ENCODE peak calls at places on chromosome 9, in eight cellular contexts. P is GM12865, G is GM10248, T is ascending aorta, S is mucosa of descending colon, U is BE2C, Y is H9, O is Panc1. F is an unnamed sample.

GRCh38 chr9:114155967-114156294 is 594 bp downstream of the COL27A1 start:
- DNase-seq in O (no peak), S (no peak), Y (no peak), G (no peak), T (no peak), P (no peak), U (no peak), F (no peak)

GRCh38 chr9:107613314-107613713 is 123.7 kb upstream of the KLF4 start:
- DNase-seq in G (no peak), P (no peak), U (no peak), T (no peak), O (no peak), Y (no peak), S (peak), F (no peak)

GRCh38 chr9:11141357-11141756 is 528.6 kb upstream of the PTPRD start:
- DNase-seq in S (no peak), O (no peak), G (no peak), Y (no peak), U (no peak), P (no peak), T (no peak), F (no peak)

GRCh38 chr9:21031091-21031817 is at the start of gene HACD4:
- DNase-seq in U (no peak), S (peak), Y (peak), G (peak), T (peak), O (no peak), P (peak), F (no peak)

GRCh38 chr9:122131401-122131921 is 28.1 kb downstream of the NDUFA8 start:
- DNase-seq in G (no peak), U (peak), Y (peak), P (no peak), O (no peak), S (no peak), T (peak), F (no peak)

GRCh38 chr9:32431940-32432555 is 47.6 kb downstream of the ACO1 start:
- DNase-seq in S (peak), T (peak), O (no peak), Y (peak), P (peak), G (peak), U (peak), F (no peak)

GRCh38 chr9:5671711-5672353 is 42.9 kb downstream of the RIC1 start:
- DNase-seq in U (no peak), P (peak), Y (no peak), O (no peak), S (peak), G (no peak), T (no peak), F (no peak)

GRCh38 chr9:20001058-20001457 is 212.2 kb upstream of the SLC24A2 start:
- DNase-seq in T (no peak), Y (no peak), O (no peak), G (no peak), P (no peak), U (no peak), S (no peak), F (no peak)

GRCh38 chr9:126299706-126300276 is 26.8 kb upstream of the MVB12B start:
- DNase-seq in O (no peak), U (no peak), P (no peak), G (no peak), S (peak), Y (no peak), T (peak), F (no peak)

GRCh38 chr9:126696091-126696763 is 82.5 kb downstream of the LMX1B start:
- DNase-seq in G (no peak), O (no peak), T (no peak), S (no peak), Y (peak), P (no peak), U (no peak), F (no peak)

GRCh38 chr9:95477885-95478790 is 38.6 kb downstream of the PTCH1 start:
- DNase-seq in G (no peak), P (no peak), Y (no peak), O (no peak), T (no peak), U (no peak), S (no peak), F (no peak)

GRCh38 chr9:24500761-24501160 is 44.9 kb downstream of the IZUMO3 start:
- DNase-seq in P (no peak), U (no peak), T (no peak), Y (no peak), O (no peak), S (no peak), G (no peak), F (no peak)

GRCh38 chr9:12774861-12775367 is at the start of gene LURAP1L:
- DNase-seq in O (no peak), G (peak), U (peak), T (peak), S (peak), Y (peak), P (no peak), F (no peak)

GRCh38 chr9:8857330-8858249 is 1058.0 kb upstream of the DMAC1 start:
- DNase-seq in G (peak), S (peak), Y (peak), P (no peak), T (peak), O (no peak), U (peak), F (no peak)

GRCh38 chr9:90972057-90972456 is 170.4 kb downstream of the SYK start:
- DNase-seq in T (no peak), P (peak), O (no peak), G (peak), S (no peak), Y (no peak), U (no peak), F (no peak)

DNA sequence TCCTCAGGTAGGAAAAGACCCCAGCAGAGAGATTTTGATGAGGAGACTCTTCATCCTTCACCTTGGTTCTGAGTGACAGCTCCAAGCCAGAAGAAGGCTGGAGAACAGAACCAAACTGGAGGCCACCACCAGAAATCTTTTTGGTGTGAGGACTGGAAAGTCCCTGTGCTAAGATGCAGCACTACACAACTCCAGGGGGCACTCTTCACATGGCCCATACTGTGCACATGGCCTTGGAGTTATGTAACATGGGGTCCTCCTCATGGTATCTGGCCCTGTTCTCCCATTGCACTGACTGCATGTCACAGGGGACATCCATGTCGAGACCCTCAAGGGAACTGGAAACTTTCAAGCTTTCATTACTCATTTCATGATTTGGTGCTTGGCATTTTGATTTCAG is 17.3 kb upstream of the STX17 start:
- DNase-seq in G (no peak), P (peak), T (no peak), S (no peak), O (no peak), Y (no peak), U (no peak), F (no peak)
- TF ChIP-seq CTCF in G (no peak), P (peak), T (no peak), S (no peak), O (no peak), Y (peak), U (peak), F (no peak)

DNA sequence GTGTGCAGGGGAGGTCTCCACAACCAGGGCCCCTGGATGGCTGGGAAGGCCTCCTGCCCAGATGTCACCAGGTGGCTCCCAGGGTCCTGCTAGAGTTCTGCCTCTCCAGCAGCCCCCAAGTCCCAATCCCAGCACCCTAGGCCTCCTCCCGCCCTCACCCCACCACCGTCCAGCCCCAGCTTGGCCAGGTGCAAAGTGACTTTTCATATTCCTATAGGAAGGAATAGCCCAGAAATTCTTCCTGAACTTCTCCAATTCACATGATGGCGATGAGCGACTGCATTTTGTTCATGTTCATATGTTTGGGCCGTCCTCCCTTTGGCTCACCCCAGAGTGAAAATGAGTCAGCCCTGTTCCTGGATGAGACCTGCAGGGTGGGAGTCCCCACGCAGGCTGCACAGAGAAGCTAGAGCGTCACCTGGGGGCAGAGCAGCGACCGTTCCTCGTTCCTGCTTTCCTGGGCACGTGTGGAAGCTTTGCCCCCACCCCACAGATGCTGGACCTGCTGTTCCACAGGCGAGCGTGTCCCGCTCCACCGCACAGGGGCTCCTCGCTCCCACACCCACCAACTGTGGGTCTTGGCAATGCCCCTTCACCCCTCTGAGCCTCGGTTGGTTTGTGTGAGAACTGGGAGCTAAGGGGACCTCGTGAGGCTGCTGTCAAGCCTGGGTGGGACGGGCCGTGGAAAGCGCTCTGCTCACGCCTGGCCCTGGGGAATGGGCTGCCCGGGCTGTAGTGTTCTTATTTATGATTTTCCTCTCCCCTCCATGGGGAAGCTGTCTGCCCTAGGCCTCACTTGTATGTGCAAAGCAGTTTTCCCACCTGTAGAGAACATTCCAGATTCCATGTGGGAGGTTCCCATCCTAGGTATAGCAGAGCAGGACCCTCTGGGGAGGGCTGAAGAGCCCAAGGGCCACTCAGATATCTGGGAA is 6.9 kb downstream of the MRPS2 start:
- DNase-seq in P (no peak), S (no peak), O (no peak), U (no peak), G (no peak), Y (peak), T (no peak), F (no peak)
- TF ChIP-seq CTCF in P (no peak), S (no peak), O (no peak), U (no peak), G (no peak), Y (no peak), T (no peak), F (no peak)

GRCh38 chr9:108889649-108890067 is 27.6 kb downstream of the ACTL7A start:
- DNase-seq in P (no peak), O (no peak), S (no peak), T (no peak), G (no peak), U (no peak), Y (no peak), F (no peak)
- TF ChIP-seq CTCF in P (no peak), O (peak), S (no peak), T (no peak), G (no peak), U (peak), Y (no peak), F (no peak)

GRCh38 chr9:15304620-15305019 is 2.4 kb downstream of the TTC39B start:
- DNase-seq in S (no peak), Y (no peak), U (no peak), T (no peak), P (peak), G (peak), O (no peak), F (no peak)

GRCh38 chr9:15308511-15308910 is 1.5 kb upstream of the TTC39B start:
- DNase-seq in P (no peak), Y (no peak), U (no peak), S (no peak), G (no peak), T (no peak), O (no peak), F (no peak)

GRCh38 chr9:15307523-15307841 is 466 bp upstream of the TTC39B start:
- DNase-seq in U (no peak), O (no peak), P (no peak), Y (no peak), T (no peak), G (no peak), S (no peak), F (no peak)

GRCh38 chr9:15306068-15306756 is 804 bp downstream of the TTC39B start:
- DNase-seq in P (no peak), O (no peak), G (peak), S (peak), U (peak), Y (peak), T (peak), F (peak)

DNA sequence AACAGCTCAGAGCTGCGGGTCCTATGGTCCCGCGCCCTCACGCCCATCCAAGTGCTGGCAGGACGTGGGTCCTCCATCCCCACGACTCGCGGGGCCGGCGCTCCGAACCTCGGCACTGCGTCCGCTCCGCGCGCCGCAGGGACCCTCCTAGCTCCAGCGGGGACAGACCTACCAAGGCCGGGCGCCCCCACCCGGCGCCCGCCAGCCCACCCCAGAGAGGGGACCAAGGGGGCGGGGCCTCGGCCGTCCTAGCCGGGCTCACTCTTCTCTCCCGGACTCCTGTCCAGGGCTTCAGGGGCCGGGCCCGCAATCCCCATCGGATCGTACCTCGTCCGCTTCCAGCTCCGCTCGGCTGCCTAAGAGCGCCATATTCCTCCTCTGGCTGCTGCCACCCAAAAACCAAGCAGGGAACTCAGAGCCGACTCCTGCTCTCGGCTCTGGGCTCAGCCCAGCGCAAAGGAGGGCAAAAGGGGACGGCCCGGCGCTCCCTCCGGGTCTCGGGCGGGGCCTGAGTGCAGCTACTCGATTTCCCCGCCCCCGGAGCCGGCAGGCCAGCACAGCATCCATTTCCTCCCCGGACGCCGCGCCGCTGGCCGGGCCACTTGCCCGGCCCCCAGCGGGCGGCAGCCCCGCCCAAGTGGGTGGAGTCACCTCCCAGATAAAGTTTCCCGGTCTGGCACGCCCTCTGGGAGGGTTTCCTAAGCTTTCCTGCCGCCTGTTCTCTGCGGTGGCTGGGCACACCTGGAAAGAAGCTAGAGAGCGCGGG is at the start of gene TTC39B:
- DNase-seq in Y (peak), T (peak), P (peak), S (peak), G (peak), O (peak), U (peak), F (peak)
- TF ChIP-seq CTCF in Y (no peak), T (no peak), P (no peak), S (no peak), G (no peak), O (no peak), U (no peak), F (no peak)

DNA sequence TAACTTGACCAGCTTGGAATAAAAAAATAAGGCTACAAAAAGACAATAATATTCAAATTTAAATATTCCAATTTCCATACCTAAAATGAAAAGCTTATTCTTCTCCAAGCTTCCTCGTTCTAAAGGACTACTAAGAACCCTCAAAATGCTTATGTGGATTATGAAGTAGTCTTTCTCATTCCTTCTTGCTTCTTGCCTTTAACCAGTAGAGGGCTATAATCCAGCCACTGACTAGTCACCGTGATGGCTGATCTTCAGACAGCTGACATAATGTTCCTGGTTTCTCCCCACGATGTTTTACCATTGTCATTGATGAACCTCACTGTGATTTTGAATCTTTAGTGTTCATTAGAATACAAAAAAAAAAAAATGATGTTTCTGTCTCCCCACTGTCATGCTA is 515.3 kb downstream of the TLE1 start:
- DNase-seq in S (no peak), T (no peak), G (no peak), P (no peak), O (no peak), Y (no peak), U (no peak), F (no peak)
- TF ChIP-seq CTCF in S (no peak), T (no peak), G (no peak), P (no peak), O (no peak), Y (peak), U (peak), F (no peak)

GRCh38 chr9:36855443-36856315 is 178.4 kb downstream of the PAX5 start:
- DNase-seq in O (peak), Y (peak), U (peak), T (no peak), S (peak), G (peak), P (peak), F (no peak)
- TF ChIP-seq CTCF in O (no peak), Y (peak), U (no peak), T (no peak), S (no peak), G (peak), P (peak), F (no peak)

F was measured in omental fat pad.